ENCODE peak calls at places on chromosome 14, in eight cellular contexts. C is activated T-cell treated with anti-CD3 and anti-CD28 coated beads for 1 hour; U is NCI-H524; F is neural crest cell; N is M059J; O is cardiac septum; W is stimulated activated CD4-positive, alpha-beta T cell treated with anti-CD3 and anti-CD28 coated beads, Interleukin-2, amount 100 ng/mL, for 24 hours; Z is iPS DF 6.9. A is an unnamed sample.
A peak's percentile ranks its signal among the peaks of the same experiment; 100 is the strongest.

GRCh38 chr14:93369393-93370266 is 22.6 kb downstream of the COX8C start:
- DNase-seq in N (no peak), F (no peak), W (no peak), Z (no peak), U (no peak), C (no peak), O (no peak), A (no peak)

GRCh38 chr14:102490456-102490855 is 19.1 kb downstream of the ANKRD9 start:
- DNase-seq in U (no peak), F (no peak), N (no peak), C (no peak), Z (no peak), W (no peak), O (peak; percentile 65), A (no peak)

GRCh38 chr14:72666610-72667009 is 227.3 kb downstream of the DPF3 start:
- DNase-seq in N (peak; percentile 97), U (no peak), Z (no peak), O (no peak), F (no peak), W (no peak), C (no peak), A (no peak)

GRCh38 chr14:25394356-25394755 is 344.4 kb upstream of the STXBP6 start:
- DNase-seq in Z (no peak), N (no peak), C (no peak), W (no peak), U (no peak), F (no peak), O (no peak), A (no peak)

GRCh38 chr14:88166616-88167015 is 156.5 kb downstream of the KCNK10 start:
- DNase-seq in F (no peak), U (no peak), Z (no peak), W (no peak), O (no peak), N (peak; percentile 31), C (no peak), A (no peak)

GRCh38 chr14:104144911-104145825 is 6.8 kb downstream of the KIF26A start:
- DNase-seq in Z (no peak), N (no peak), O (peak; percentile 27), C (no peak), F (no peak), U (no peak), W (no peak), A (no peak)

GRCh38 chr14:29925736-29926135 is 1.9 kb downstream of the PRKD1 start:
- DNase-seq in O (no peak), N (peak; percentile 25), U (no peak), C (no peak), W (no peak), F (no peak), Z (no peak), A (no peak)

GRCh38 chr14:73634333-73634833 is 10.4 kb upstream of the DNAL1 start:
- DNase-seq in N (peak; percentile 32), F (peak; percentile 36), C (no peak), U (peak; percentile 62), O (peak; percentile 78), Z (peak; percentile 77), W (no peak), A (no peak)

GRCh38 chr14:104700747-104701215 is 11.4 kb downstream of the INF2 start:
- DNase-seq in C (no peak), W (no peak), N (no peak), O (no peak), Z (no peak), F (no peak), U (no peak), A (peak; percentile 78)

GRCh38 chr14:100078997-100079561 is 13.9 kb downstream of the EVL start:
- DNase-seq in O (no peak), Z (no peak), W (peak; percentile 72), C (peak; percentile 63), U (no peak), N (peak; percentile 48), F (no peak), A (no peak)

GRCh38 chr14:93965287-93965821 is 11.0 kb downstream of the ASB2 start:
- DNase-seq in W (no peak), F (no peak), C (no peak), O (no peak), Z (no peak), U (no peak), N (peak; percentile 88), A (no peak)

GRCh38 chr14:35257809-35258208 is 34.4 kb upstream of the PSMA6 start:
- DNase-seq in W (no peak), N (no peak), C (no peak), O (no peak), F (no peak), U (no peak), Z (no peak), A (no peak)

GRCh38 chr14:76836029-76836630 is 9.9 kb downstream of the LRRC74A start:
- DNase-seq in N (no peak), W (no peak), C (no peak), F (no peak), O (no peak), U (no peak), Z (no peak), A (no peak)

GRCh38 chr14:101819251-101819990 is 57.9 kb downstream of the PPP2R5C start:
- DNase-seq in U (no peak), O (no peak), Z (no peak), F (no peak), N (no peak), W (peak; percentile 62), C (peak; percentile 50), A (no peak)

GRCh38 chr14:95290021-95290420 is 29.7 kb downstream of the CLMN start:
- DNase-seq in N (no peak), F (no peak), C (no peak), O (no peak), U (no peak), Z (no peak), W (no peak), A (no peak)

GRCh38 chr14:60093088-60093487 is 1.4 kb downstream of the PCNX4 start:
- DNase-seq in W (no peak), Z (no peak), N (peak; percentile 4), U (no peak), C (no peak), F (no peak), O (no peak), A (no peak)

GRCh38 chr14:69484444-69485113 is at the start of gene PLEKHD1:
- DNase-seq in U (no peak), W (no peak), O (peak; percentile 68), F (peak; percentile 9), C (no peak), Z (no peak), N (no peak), A (no peak)

GRCh38 chr14:66910306-66910705 is 278.9 kb upstream of the GARIN2 start:
- DNase-seq in C (no peak), W (no peak), F (no peak), Z (no peak), N (peak; percentile 7), U (no peak), O (no peak), A (no peak)

GRCh38 chr14:101077511-101078074 is 174.1 kb upstream of the RTL1 start:
- DNase-seq in U (peak; percentile 74), F (peak; percentile 40), C (no peak), Z (no peak), N (no peak), W (no peak), O (peak; percentile 63), A (peak; percentile 41)

GRCh38 chr14:89428556-89429196 is 11.6 kb upstream of the FOXN3 start:
- DNase-seq in Z (no peak), U (peak; percentile 83), F (no peak), C (no peak), W (no peak), N (peak; percentile 21), O (peak; percentile 50), A (no peak)

GRCh38 chr14:101196795-101197590 is 293.5 kb upstream of the RTL1 start:
- DNase-seq in O (no peak), U (no peak), C (no peak), F (no peak), Z (no peak), W (peak; percentile 13), N (peak; percentile 5), A (no peak)

GRCh38 chr14:70116278-70116677 is 72.5 kb downstream of the SLC8A3 start:
- DNase-seq in Z (no peak), W (no peak), O (no peak), F (no peak), N (no peak), U (no peak), C (no peak), A (no peak)

GRCh38 chr14:65095633-65096205 is 6.6 kb downstream of the MAX start:
- DNase-seq in C (no peak), U (no peak), N (peak; percentile 52), W (no peak), F (no peak), Z (no peak), O (no peak), A (no peak)

GRCh38 chr14:88039197-88039596 is 34.3 kb downstream of the GPR65 start:
- DNase-seq in U (no peak), W (no peak), O (no peak), N (no peak), C (no peak), Z (no peak), F (no peak), A (no peak)

GRCh38 chr14:65184032-65184764 is 81.9 kb upstream of the MAX start:
- DNase-seq in U (no peak), F (no peak), N (peak; percentile 78), W (no peak), O (no peak), C (no peak), Z (no peak), A (no peak)

GRCh38 chr14:51487848-51488247 is 163.9 kb upstream of the FRMD6 start:
- DNase-seq in Z (no peak), N (no peak), C (no peak), F (no peak), O (no peak), U (no peak), W (no peak), A (no peak)

GRCh38 chr14:76937181-76938091 is 91.1 kb downstream of the IRF2BPL start:
- DNase-seq in O (no peak), Z (no peak), C (no peak), F (no peak), N (peak; percentile 72), W (no peak), U (peak; percentile 95), A (no peak)

GRCh38 chr14:97299661-97300060 is 502.5 kb downstream of the VRK1 start:
- DNase-seq in F (no peak), C (no peak), W (peak; percentile 28), Z (no peak), N (no peak), U (no peak), O (no peak), A (no peak)

GRCh38 chr14:44962573-44963528 is 861 bp downstream of the TOGARAM1 start:
- DNase-seq in O (peak; percentile 76), N (peak; percentile 58), F (no peak), W (no peak), Z (no peak), C (peak; percentile 22), U (peak; percentile 41), A (no peak)

GRCh38 chr14:93939304-93940229 is 12.4 kb downstream of the FAM181A start:
- DNase-seq in O (peak; percentile 85), W (peak; percentile 96), Z (peak; percentile 58), U (peak; percentile 81), C (peak; percentile 94), N (peak; percentile 41), F (peak; percentile 96), A (peak; percentile 52)

GRCh38 chr14:89856871-89857345 is 97.6 kb downstream of the EFCAB11 start:
- DNase-seq in F (no peak), U (no peak), C (no peak), W (no peak), N (peak; percentile 58), Z (no peak), O (no peak), A (no peak)

GRCh38 chr14:51575225-51576111 is 76.2 kb upstream of the FRMD6 start:
- DNase-seq in Z (no peak), C (no peak), O (no peak), F (no peak), W (no peak), U (peak; percentile 24), N (no peak), A (no peak)